ENCODE peak calls at places on chromosomes 3 and 15, in six cellular contexts. One of them, this sample, is unnamed.

GRCh38 chr15:78142332-78142731 is 6.8 kb upstream of the IDH3A start:
- ATAC-seq in A549: no peak
- ATAC-seq in K562: no peak
- ATAC-seq in GM12878: no peak
- ATAC-seq in HepG2: peak; percentile 80
- ATAC-seq in upper lobe of left lung: no peak
- ATAC-seq in this sample: no peak

GRCh38 chr3:157921271-157921670 is 184.9 kb downstream of the SHOX2 start:
- ATAC-seq in A549: no peak
- ATAC-seq in K562: no peak
- ATAC-seq in GM12878: no peak
- ATAC-seq in HepG2: no peak
- ATAC-seq in upper lobe of left lung: no peak
- ATAC-seq in this sample: no peak

GRCh38 chr15:72139667-72140066 is 21.5 kb downstream of the SENP8 start:
- ATAC-seq in A549: no peak
- ATAC-seq in K562: no peak
- ATAC-seq in GM12878: no peak
- ATAC-seq in HepG2: no peak
- ATAC-seq in upper lobe of left lung: no peak
- ATAC-seq in this sample: no peak

GRCh38 chr3:161231861-161232260 is 10.8 kb downstream of the NMD3 start:
- ATAC-seq in A549: peak; percentile 19
- ATAC-seq in K562: peak; percentile 19
- ATAC-seq in GM12878: peak; percentile 8
- ATAC-seq in HepG2: no peak
- ATAC-seq in upper lobe of left lung: no peak
- ATAC-seq in this sample: no peak

GRCh38 chr3:100912976-100913375 is 80.2 kb downstream of the ABI3BP start:
- ATAC-seq in A549: no peak
- ATAC-seq in K562: no peak
- ATAC-seq in GM12878: no peak
- ATAC-seq in HepG2: no peak
- ATAC-seq in upper lobe of left lung: no peak
- ATAC-seq in this sample: no peak

GRCh38 chr3:178856804-178857203 is 214.8 kb downstream of the ZMAT3 start:
- ATAC-seq in A549: no peak
- ATAC-seq in K562: no peak
- ATAC-seq in GM12878: no peak
- ATAC-seq in HepG2: no peak
- ATAC-seq in upper lobe of left lung: no peak
- ATAC-seq in this sample: peak; percentile 36

GRCh38 chr3:133246119-133246518 is 153.7 kb upstream of the BFSP2 start:
- ATAC-seq in A549: no peak
- ATAC-seq in K562: no peak
- ATAC-seq in GM12878: no peak
- ATAC-seq in HepG2: no peak
- ATAC-seq in upper lobe of left lung: no peak
- ATAC-seq in this sample: no peak

GRCh38 chr3:104396974-104397669 is 969.6 kb upstream of the ALCAM start:
- ATAC-seq in A549: peak; percentile 78
- ATAC-seq in K562: no peak
- ATAC-seq in GM12878: no peak
- ATAC-seq in HepG2: no peak
- ATAC-seq in upper lobe of left lung: no peak
- ATAC-seq in this sample: no peak

GRCh38 chr15:58201536-58201935 is 63.4 kb downstream of the AQP9 start:
- ATAC-seq in A549: no peak
- ATAC-seq in K562: no peak
- ATAC-seq in GM12878: no peak
- ATAC-seq in HepG2: no peak
- ATAC-seq in upper lobe of left lung: no peak
- ATAC-seq in this sample: no peak

GRCh38 chr3:78161736-78162135 is 1121.8 kb downstream of the ROBO2 start:
- ATAC-seq in A549: no peak
- ATAC-seq in K562: no peak
- ATAC-seq in GM12878: no peak
- ATAC-seq in HepG2: no peak
- ATAC-seq in upper lobe of left lung: no peak
- ATAC-seq in this sample: no peak

GRCh38 chr3:78163379-78163778 is 1123.5 kb downstream of the ROBO2 start:
- ATAC-seq in A549: no peak
- ATAC-seq in K562: no peak
- ATAC-seq in GM12878: no peak
- ATAC-seq in HepG2: no peak
- ATAC-seq in upper lobe of left lung: no peak
- ATAC-seq in this sample: no peak

GRCh38 chr3:78165876-78166275 is 1126.0 kb downstream of the ROBO2 start:
- ATAC-seq in A549: no peak
- ATAC-seq in K562: no peak
- ATAC-seq in GM12878: no peak
- ATAC-seq in HepG2: no peak
- ATAC-seq in upper lobe of left lung: no peak
- ATAC-seq in this sample: no peak
- TF ChIP-seq CTCF in A549: no peak
- TF ChIP-seq CTCF in K562: no peak
- TF ChIP-seq CTCF in GM12878: no peak
- TF ChIP-seq CTCF in HepG2: peak; percentile 11
- TF ChIP-seq CTCF in upper lobe of left lung: no peak
- TF ChIP-seq CTCF in this sample: no peak

DNA sequence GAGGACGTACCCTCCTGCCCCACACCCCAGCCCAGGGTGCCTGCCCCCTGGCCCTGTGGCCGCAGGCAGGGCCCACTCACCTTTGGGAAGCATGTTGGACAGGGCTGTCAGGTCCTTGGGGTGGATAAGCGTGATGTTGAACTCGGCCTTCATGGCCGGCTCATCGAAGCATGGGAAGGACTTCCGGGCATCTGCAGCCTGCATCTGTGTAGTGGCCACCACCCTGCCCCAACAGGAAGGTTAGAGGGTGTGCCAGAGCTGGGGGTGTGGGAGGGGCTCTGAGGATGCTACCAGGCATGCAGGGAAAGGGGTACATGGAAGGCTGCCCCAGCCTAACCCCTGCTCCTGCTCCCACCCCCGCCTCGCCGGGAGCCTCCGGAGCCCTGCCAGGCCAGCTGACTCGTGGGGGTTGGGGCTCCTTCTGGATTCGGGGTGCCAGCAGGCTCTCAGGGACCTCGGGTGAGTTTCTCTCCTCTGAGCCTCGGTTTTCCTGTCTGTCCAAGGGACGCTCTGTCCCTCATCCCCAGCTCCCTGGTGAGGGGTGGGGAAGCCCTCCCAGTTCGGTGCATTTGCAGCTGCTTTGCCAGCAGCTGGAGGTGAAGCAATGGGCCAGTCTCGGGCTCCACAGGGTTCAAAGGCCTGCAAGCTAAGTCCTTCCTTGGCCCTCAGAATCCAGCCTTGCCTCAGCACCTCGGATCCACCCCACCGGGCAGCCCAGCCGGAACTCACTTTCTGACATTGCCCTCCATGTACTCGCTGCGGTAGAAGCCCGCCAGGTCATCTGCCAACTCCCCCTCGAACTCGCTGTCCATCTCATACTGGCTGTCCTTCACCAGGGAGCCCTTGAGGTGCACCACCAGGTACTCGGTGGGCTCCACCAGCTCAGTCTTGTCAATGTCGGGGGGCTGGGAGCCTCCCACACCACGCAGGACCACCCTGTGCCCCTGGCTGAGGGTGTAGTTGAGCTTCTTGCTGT is 9.1 kb downstream of the ANPEP start:
- ATAC-seq in A549: no peak
- ATAC-seq in K562: no peak
- ATAC-seq in GM12878: no peak
- ATAC-seq in HepG2: no peak
- ATAC-seq in upper lobe of left lung: no peak
- ATAC-seq in this sample: no peak
- H3K4me3 ChIP-seq in A549: no peak overlapping the region
- H3K4me3 ChIP-seq in K562: no peak overlapping the region
- H3K4me3 ChIP-seq in GM12878: no peak overlapping the region
- H3K4me3 ChIP-seq in HepG2: no peak overlapping the region
- H3K4me3 ChIP-seq in upper lobe of left lung: no peak overlapping the region
- H3K4me3 ChIP-seq in this sample: no peak overlapping the region

DNA sequence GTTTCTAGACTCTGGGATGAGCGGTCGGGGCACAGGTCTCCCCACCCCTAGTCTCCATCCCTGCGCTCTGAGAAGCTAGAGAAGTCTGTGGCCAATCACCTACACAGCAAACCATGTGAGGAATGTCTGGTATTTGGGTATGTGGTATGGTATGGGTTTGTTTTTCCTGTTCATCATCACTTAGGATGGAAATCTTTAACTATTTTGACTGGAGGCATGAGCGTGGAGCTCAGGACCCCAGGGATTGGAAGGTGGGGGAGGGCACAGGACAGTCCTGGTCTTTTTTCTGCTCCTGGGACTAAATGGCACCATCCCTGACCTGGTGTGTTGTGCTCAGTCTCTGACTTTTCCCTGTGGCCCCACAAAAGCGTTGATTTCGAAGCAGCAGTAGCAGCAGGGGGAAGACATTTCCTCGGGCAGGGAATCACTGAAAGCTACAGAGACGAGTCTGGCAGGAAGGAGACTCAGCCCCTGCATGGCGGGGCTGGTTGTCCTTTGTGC is 191.7 kb upstream of the TPM1 start:
- ATAC-seq in A549: peak; percentile 84
- ATAC-seq in K562: no peak
- ATAC-seq in GM12878: no peak
- ATAC-seq in HepG2: peak; percentile 70
- ATAC-seq in upper lobe of left lung: no peak
- ATAC-seq in this sample: no peak
- TF ChIP-seq EP300 in A549: peak; percentile 60
- TF ChIP-seq EP300 in K562: no peak
- TF ChIP-seq EP300 in GM12878: no peak
- TF ChIP-seq EP300 in HepG2: no peak
- TF ChIP-seq EP300 in upper lobe of left lung: no peak
- TF ChIP-seq EP300 in this sample: no peak

GRCh38 chr3:123880998-123881561 is 3.1 kb downstream of the MYLK start:
- ATAC-seq in A549: no peak
- ATAC-seq in K562: peak; percentile 34
- ATAC-seq in GM12878: no peak
- ATAC-seq in HepG2: peak; percentile 49
- ATAC-seq in upper lobe of left lung: no peak
- ATAC-seq in this sample: no peak
- TF ChIP-seq CTCF in A549: peak; percentile 45
- TF ChIP-seq CTCF in K562: peak; percentile 52
- TF ChIP-seq CTCF in GM12878: peak; percentile 28
- TF ChIP-seq CTCF in HepG2: peak; percentile 66
- TF ChIP-seq CTCF in upper lobe of left lung: peak; percentile 28
- TF ChIP-seq CTCF in this sample: no peak

DNA sequence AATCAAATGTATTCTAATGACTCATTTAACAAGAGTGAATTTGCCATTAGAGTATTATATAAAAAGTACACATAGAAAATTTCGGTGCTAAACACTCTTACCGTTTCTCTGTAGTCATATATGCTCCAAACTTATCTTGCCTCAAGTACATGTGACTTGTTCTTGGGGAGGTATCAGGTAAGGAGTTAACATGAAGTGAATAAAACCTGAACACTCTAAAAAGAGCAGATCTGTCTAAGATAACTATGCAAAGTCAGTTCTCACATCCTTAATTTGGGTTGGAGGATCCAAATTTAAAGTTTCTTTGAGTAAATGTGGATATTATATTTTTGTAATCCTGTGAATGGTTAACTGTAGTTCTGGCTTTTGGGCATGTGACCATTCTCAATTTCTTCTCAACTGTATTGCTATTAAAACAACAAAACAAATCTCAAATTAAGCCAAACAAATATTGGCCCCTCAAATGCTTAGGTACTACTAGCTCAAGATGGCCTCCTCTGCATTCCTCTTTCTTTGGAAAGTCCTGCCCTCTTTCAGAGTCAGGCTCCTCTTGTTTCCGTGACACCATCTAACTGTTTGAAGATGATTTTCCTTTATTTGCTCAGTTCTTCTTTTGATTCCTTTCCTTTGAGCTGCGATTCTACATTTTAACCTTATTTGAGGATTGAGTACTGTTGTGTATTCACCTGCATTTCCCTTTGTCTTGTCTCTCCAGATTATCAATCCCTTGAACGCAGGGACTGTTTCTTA is 4.2 kb downstream of the EDEM1 start:
- ATAC-seq in A549: no peak
- ATAC-seq in K562: no peak
- ATAC-seq in GM12878: no peak
- ATAC-seq in HepG2: no peak
- ATAC-seq in upper lobe of left lung: no peak
- ATAC-seq in this sample: no peak
- H3K4me3 ChIP-seq in A549: no peak overlapping the region
- H3K4me3 ChIP-seq in K562: no peak overlapping the region
- H3K4me3 ChIP-seq in GM12878: peak overlapping the region; percentile 70
- H3K4me3 ChIP-seq in HepG2: no peak overlapping the region
- H3K4me3 ChIP-seq in upper lobe of left lung: no peak overlapping the region
- H3K4me3 ChIP-seq in this sample: no peak overlapping the region

GRCh38 chr15:62873203-62873602 is 169.3 kb upstream of the TPM1 start:
- ATAC-seq in A549: no peak
- ATAC-seq in K562: no peak
- ATAC-seq in GM12878: no peak
- ATAC-seq in HepG2: no peak
- ATAC-seq in upper lobe of left lung: no peak
- ATAC-seq in this sample: no peak

GRCh38 chr15:62870216-62870615 is 172.3 kb upstream of the TPM1 start:
- ATAC-seq in A549: no peak
- ATAC-seq in K562: no peak
- ATAC-seq in GM12878: no peak
- ATAC-seq in HepG2: no peak
- ATAC-seq in upper lobe of left lung: no peak
- ATAC-seq in this sample: no peak

GRCh38 chr15:62869116-62869515 is 173.4 kb upstream of the TPM1 start:
- ATAC-seq in A549: no peak
- ATAC-seq in K562: no peak
- ATAC-seq in GM12878: no peak
- ATAC-seq in HepG2: no peak
- ATAC-seq in upper lobe of left lung: no peak
- ATAC-seq in this sample: no peak

GRCh38 chr15:62866366-62866765 is 176.2 kb upstream of the TPM1 start:
- ATAC-seq in A549: peak; percentile 27
- ATAC-seq in K562: no peak
- ATAC-seq in GM12878: no peak
- ATAC-seq in HepG2: no peak
- ATAC-seq in upper lobe of left lung: no peak
- ATAC-seq in this sample: no peak

GRCh38 chr15:62868507-62868906 is 174.0 kb upstream of the TPM1 start:
- ATAC-seq in A549: no peak
- ATAC-seq in K562: no peak
- ATAC-seq in GM12878: no peak
- ATAC-seq in HepG2: no peak
- ATAC-seq in upper lobe of left lung: no peak
- ATAC-seq in this sample: no peak
- TF ChIP-seq EP300 in A549: no peak
- TF ChIP-seq EP300 in K562: no peak
- TF ChIP-seq EP300 in GM12878: no peak
- TF ChIP-seq EP300 in HepG2: no peak
- TF ChIP-seq EP300 in upper lobe of left lung: no peak
- TF ChIP-seq EP300 in this sample: no peak

GRCh38 chr15:64630403-64631107 is 144.8 kb downstream of the RBPMS2 start:
- ATAC-seq in A549: no peak
- ATAC-seq in K562: peak; percentile 86
- ATAC-seq in GM12878: no peak
- ATAC-seq in HepG2: no peak
- ATAC-seq in upper lobe of left lung: no peak
- ATAC-seq in this sample: no peak
- TF ChIP-seq CTCF in A549: no peak
- TF ChIP-seq CTCF in K562: no peak
- TF ChIP-seq CTCF in GM12878: no peak
- TF ChIP-seq CTCF in HepG2: no peak
- TF ChIP-seq CTCF in upper lobe of left lung: no peak
- TF ChIP-seq CTCF in this sample: no peak